ENCODE peak calls at places on chromosomes 4 and X, in eight cellular contexts. One of them, this sample, is unnamed.

GRCh38 chr4:79209822-79210635 is 115.8 kb downstream of the NAA11 start:
- DNase-seq in HL-60: peak; percentile 98
- DNase-seq in glutamatergic neuron: no peak
- DNase-seq in left ventricle myocardium inferior: no peak
- DNase-seq in B cell: no peak
- DNase-seq in H9: peak; percentile 32
- DNase-seq in kidney: peak; percentile 43
- DNase-seq in A549: no peak
- DNase-seq in this sample: peak; percentile 27

GRCh38 chr4:6781113-6781512 is 1.4 kb upstream of the KIAA0232 start:
- DNase-seq in HL-60: no peak
- DNase-seq in glutamatergic neuron: no peak
- DNase-seq in left ventricle myocardium inferior: peak; percentile 61
- DNase-seq in B cell: no peak
- DNase-seq in H9: no peak
- DNase-seq in kidney: no peak
- DNase-seq in A549: no peak
- DNase-seq in this sample: no peak

GRCh38 chr4:21765810-21766407 is 182.7 kb downstream of the KCNIP4 start:
- DNase-seq in HL-60: peak; percentile 16
- DNase-seq in glutamatergic neuron: peak; percentile 61
- DNase-seq in left ventricle myocardium inferior: no peak
- DNase-seq in B cell: no peak
- DNase-seq in H9: peak; percentile 71
- DNase-seq in kidney: no peak
- DNase-seq in A549: peak; percentile 26
- DNase-seq in this sample: peak; percentile 16

GRCh38 chr4:23455482-23455881 is 434.4 kb downstream of the PPARGC1A start:
- DNase-seq in HL-60: no peak
- DNase-seq in glutamatergic neuron: no peak
- DNase-seq in left ventricle myocardium inferior: no peak
- DNase-seq in B cell: no peak
- DNase-seq in H9: peak; percentile 54
- DNase-seq in kidney: no peak
- DNase-seq in A549: peak; percentile 3
- DNase-seq in this sample: no peak

GRCh38 chrX:35919536-35920309 is at the start of gene CFAP47:
- DNase-seq in HL-60: no peak
- DNase-seq in glutamatergic neuron: peak; percentile 61
- DNase-seq in left ventricle myocardium inferior: no peak
- DNase-seq in B cell: no peak
- DNase-seq in H9: peak; percentile 74
- DNase-seq in kidney: peak; percentile 76
- DNase-seq in A549: peak; percentile 36
- DNase-seq in this sample: no peak

GRCh38 chr4:4334798-4335520 is 44.9 kb downstream of the ZBTB49 start:
- DNase-seq in HL-60: peak; percentile 63
- DNase-seq in glutamatergic neuron: peak; percentile 74
- DNase-seq in left ventricle myocardium inferior: peak; percentile 41
- DNase-seq in B cell: peak; percentile 78
- DNase-seq in H9: peak; percentile 81
- DNase-seq in kidney: peak; percentile 82
- DNase-seq in A549: peak; percentile 45
- DNase-seq in this sample: no peak

GRCh38 chrX:115067812-115068211 is 50.4 kb upstream of the IL13RA2 start:
- DNase-seq in HL-60: no peak
- DNase-seq in glutamatergic neuron: no peak
- DNase-seq in left ventricle myocardium inferior: no peak
- DNase-seq in B cell: no peak
- DNase-seq in H9: no peak
- DNase-seq in kidney: no peak
- DNase-seq in A549: no peak
- DNase-seq in this sample: no peak

GRCh38 chrX:126509917-126510316 is 42.7 kb downstream of the DCAF12L1 start:
- DNase-seq in HL-60: no peak
- DNase-seq in glutamatergic neuron: no peak
- DNase-seq in left ventricle myocardium inferior: no peak
- DNase-seq in B cell: no peak
- DNase-seq in H9: no peak
- DNase-seq in kidney: no peak
- DNase-seq in A549: no peak
- DNase-seq in this sample: no peak

GRCh38 chrX:20362268-20363002 is 95.7 kb upstream of the RPS6KA3 start:
- DNase-seq in HL-60: no peak
- DNase-seq in glutamatergic neuron: no peak
- DNase-seq in left ventricle myocardium inferior: no peak
- DNase-seq in B cell: no peak
- DNase-seq in H9: no peak
- DNase-seq in kidney: no peak
- DNase-seq in A549: peak; percentile 95
- DNase-seq in this sample: no peak

GRCh38 chr4:61202100-61202637 is 2.0 kb downstream of the ADGRL3 start:
- DNase-seq in HL-60: no peak
- DNase-seq in glutamatergic neuron: peak; percentile 61
- DNase-seq in left ventricle myocardium inferior: peak; percentile 18
- DNase-seq in B cell: no peak
- DNase-seq in H9: no peak
- DNase-seq in kidney: peak; percentile 68
- DNase-seq in A549: no peak
- DNase-seq in this sample: peak; percentile 85

GRCh38 chrX:42988700-42989099 is 210.7 kb upstream of the PPP1R2C start:
- DNase-seq in HL-60: no peak
- DNase-seq in glutamatergic neuron: no peak
- DNase-seq in left ventricle myocardium inferior: no peak
- DNase-seq in B cell: no peak
- DNase-seq in H9: no peak
- DNase-seq in kidney: no peak
- DNase-seq in A549: no peak
- DNase-seq in this sample: no peak

GRCh38 chr4:82851902-82852750 is 38.8 kb downstream of the SEC31A start:
- DNase-seq in HL-60: peak; percentile 25
- DNase-seq in glutamatergic neuron: no peak
- DNase-seq in left ventricle myocardium inferior: no peak
- DNase-seq in B cell: no peak
- DNase-seq in H9: no peak
- DNase-seq in kidney: no peak
- DNase-seq in A549: peak; percentile 46
- DNase-seq in this sample: no peak

GRCh38 chrX:70421618-70422017 is 1.5 kb upstream of the GDPD2 start:
- DNase-seq in HL-60: no peak
- DNase-seq in glutamatergic neuron: no peak
- DNase-seq in left ventricle myocardium inferior: no peak
- DNase-seq in B cell: no peak
- DNase-seq in H9: peak; percentile 64
- DNase-seq in kidney: no peak
- DNase-seq in A549: no peak
- DNase-seq in this sample: no peak

GRCh38 chrX:70423937-70424336 is 823 bp downstream of the GDPD2 start:
- DNase-seq in HL-60: no peak
- DNase-seq in glutamatergic neuron: no peak
- DNase-seq in left ventricle myocardium inferior: no peak
- DNase-seq in B cell: no peak
- DNase-seq in H9: no peak
- DNase-seq in kidney: no peak
- DNase-seq in A549: no peak
- DNase-seq in this sample: no peak

GRCh38 chrX:70424801-70425200 is 1.7 kb downstream of the GDPD2 start:
- DNase-seq in HL-60: no peak
- DNase-seq in glutamatergic neuron: no peak
- DNase-seq in left ventricle myocardium inferior: no peak
- DNase-seq in B cell: no peak
- DNase-seq in H9: no peak
- DNase-seq in kidney: no peak
- DNase-seq in A549: no peak
- DNase-seq in this sample: no peak

GRCh38 chrX:70426286-70427278 is 3.5 kb downstream of the GDPD2 start:
- DNase-seq in HL-60: no peak
- DNase-seq in glutamatergic neuron: no peak
- DNase-seq in left ventricle myocardium inferior: no peak
- DNase-seq in B cell: no peak
- DNase-seq in H9: no peak
- DNase-seq in kidney: no peak
- DNase-seq in A549: no peak
- DNase-seq in this sample: no peak

DNA sequence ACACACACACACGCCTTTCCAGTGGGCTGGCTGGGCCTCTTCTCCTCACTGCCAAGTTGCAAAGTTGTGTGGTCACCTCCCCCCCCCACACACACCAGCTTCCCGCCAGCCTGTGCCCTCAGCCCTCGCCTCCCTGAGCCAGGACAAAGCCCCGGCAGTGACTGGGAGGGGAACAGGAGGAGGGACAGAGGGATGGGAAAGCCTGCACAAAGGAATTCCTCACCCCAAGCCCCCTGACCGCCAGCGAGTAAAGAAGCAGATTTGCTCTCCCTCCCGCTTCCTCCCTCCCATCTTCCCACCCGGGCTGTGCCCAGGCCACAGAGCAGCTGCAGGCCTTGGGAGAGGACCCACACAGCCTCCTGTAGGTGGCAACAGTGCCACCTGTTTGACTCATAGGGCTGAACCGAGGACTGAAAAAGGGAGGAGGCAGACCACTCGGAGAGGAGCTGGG is at the start of gene GDPD2:
- DNase-seq in HL-60: peak; percentile 9
- DNase-seq in glutamatergic neuron: no peak
- DNase-seq in left ventricle myocardium inferior: no peak
- DNase-seq in B cell: no peak
- DNase-seq in H9: peak; percentile 85
- DNase-seq in kidney: no peak
- DNase-seq in A549: peak; percentile 40
- DNase-seq in this sample: no peak
- TF ChIP-seq CTCF in HL-60: no peak
- TF ChIP-seq CTCF in glutamatergic neuron: no peak
- TF ChIP-seq CTCF in left ventricle myocardium inferior: peak; percentile 31
- TF ChIP-seq CTCF in B cell: no peak
- TF ChIP-seq CTCF in H9: peak; percentile 55
- TF ChIP-seq CTCF in kidney: no peak
- TF ChIP-seq CTCF in A549: peak; percentile 16
- TF ChIP-seq CTCF in this sample: no peak

DNA sequence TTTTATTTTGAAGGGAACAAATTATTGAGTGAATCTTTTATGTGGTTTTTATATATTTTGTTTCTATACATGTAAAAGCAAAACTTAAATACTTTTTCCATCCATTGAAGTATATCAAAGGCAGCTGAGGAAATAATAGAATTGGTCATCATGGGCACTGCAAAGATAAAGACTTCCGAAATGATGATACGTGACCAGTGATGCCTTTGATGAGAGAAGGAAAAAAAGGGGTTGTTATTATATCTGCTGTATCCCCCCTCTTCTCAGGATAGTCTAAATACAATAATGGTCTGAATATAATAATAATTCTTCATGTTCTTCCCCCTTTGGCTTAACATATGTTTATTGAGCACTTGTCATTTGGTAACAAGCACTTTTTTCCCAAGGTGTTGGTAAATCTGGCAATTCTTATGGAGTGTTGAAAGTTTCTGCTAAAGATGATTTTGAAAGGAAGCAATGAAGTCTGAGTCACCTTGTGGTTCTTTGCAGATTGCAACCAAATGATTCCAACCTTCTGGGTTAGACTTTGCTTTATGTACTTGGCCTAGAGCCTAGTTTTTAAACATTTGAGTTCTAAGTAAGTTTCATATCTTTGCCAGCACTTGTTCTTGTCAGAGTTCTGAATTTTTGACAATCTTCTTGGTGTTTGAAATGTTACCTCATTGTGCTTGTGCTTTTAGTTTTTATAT is 60.8 kb downstream of the USP9X start:
- DNase-seq in HL-60: peak; percentile 7
- DNase-seq in glutamatergic neuron: no peak
- DNase-seq in left ventricle myocardium inferior: no peak
- DNase-seq in B cell: no peak
- DNase-seq in H9: no peak
- DNase-seq in kidney: no peak
- DNase-seq in A549: peak; percentile 32
- DNase-seq in this sample: no peak
- TF ChIP-seq CTCF in HL-60: no peak
- TF ChIP-seq CTCF in glutamatergic neuron: no peak
- TF ChIP-seq CTCF in left ventricle myocardium inferior: no peak
- TF ChIP-seq CTCF in B cell: no peak
- TF ChIP-seq CTCF in H9: no peak
- TF ChIP-seq CTCF in kidney: no peak
- TF ChIP-seq CTCF in A549: no peak
- TF ChIP-seq CTCF in this sample: no peak

GRCh38 chr4:119197772-119198212 is 14.7 kb upstream of the USP53 start:
- DNase-seq in HL-60: no peak
- DNase-seq in glutamatergic neuron: no peak
- DNase-seq in left ventricle myocardium inferior: no peak
- DNase-seq in B cell: no peak
- DNase-seq in H9: no peak
- DNase-seq in kidney: no peak
- DNase-seq in A549: no peak
- DNase-seq in this sample: no peak
- TF ChIP-seq CTCF in HL-60: no peak
- TF ChIP-seq CTCF in glutamatergic neuron: no peak
- TF ChIP-seq CTCF in left ventricle myocardium inferior: no peak
- TF ChIP-seq CTCF in B cell: no peak
- TF ChIP-seq CTCF in H9: no peak
- TF ChIP-seq CTCF in kidney: no peak
- TF ChIP-seq CTCF in A549: no peak
- TF ChIP-seq CTCF in this sample: no peak

DNA sequence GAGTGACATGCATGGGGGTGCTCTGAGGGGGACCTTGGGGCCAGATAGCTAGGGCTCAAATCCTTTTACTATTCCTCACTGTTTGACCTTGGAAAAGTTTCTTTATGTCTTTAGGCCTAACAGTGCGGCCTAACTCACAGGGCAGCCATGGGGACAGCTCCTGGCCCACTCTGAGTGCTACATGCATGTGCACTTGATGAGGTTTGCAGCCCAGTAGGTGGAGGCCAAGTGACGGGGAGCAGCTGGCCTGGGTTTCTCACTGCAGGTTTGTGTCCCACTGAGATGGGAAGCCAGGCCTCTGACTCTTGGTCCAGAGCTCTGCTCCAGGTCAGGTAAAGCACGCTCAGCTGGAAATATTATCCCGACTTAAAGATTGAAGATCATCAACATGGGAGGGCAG is 102.8 kb downstream of the SLC2A9 start:
- DNase-seq in HL-60: no peak
- DNase-seq in glutamatergic neuron: no peak
- DNase-seq in left ventricle myocardium inferior: no peak
- DNase-seq in B cell: no peak
- DNase-seq in H9: no peak
- DNase-seq in kidney: no peak
- DNase-seq in A549: no peak
- DNase-seq in this sample: peak; percentile 65
- TF ChIP-seq CTCF in HL-60: no peak
- TF ChIP-seq CTCF in glutamatergic neuron: no peak
- TF ChIP-seq CTCF in left ventricle myocardium inferior: no peak
- TF ChIP-seq CTCF in B cell: no peak
- TF ChIP-seq CTCF in H9: no peak
- TF ChIP-seq CTCF in kidney: no peak
- TF ChIP-seq CTCF in A549: no peak
- TF ChIP-seq CTCF in this sample: no peak